ENCODE peak calls at places on chromosomes 11 and 22, in five cellular contexts. One of them, this sample, is unnamed.

GRCh38 chr11:78810489-78811090 is 235.9 kb upstream of the NARS2 start:
- DNase-seq in right atrium auricular region: no peak
- DNase-seq in activated naive CD8-positive, alpha-beta T cell treated with anti-CD3 and anti-CD28 coated beads for 36 hours: no peak
- DNase-seq in iris pigment epithelial cell: no peak
- DNase-seq in neural progenitor cell: peak
- DNase-seq in this sample: no peak

GRCh38 chr11:22728600-22729394 is 62.4 kb downstream of the GAS2 start:
- DNase-seq in right atrium auricular region: no peak
- DNase-seq in iris pigment epithelial cell: no peak
- DNase-seq in activated naive CD8-positive, alpha-beta T cell treated with anti-CD3 and anti-CD28 coated beads for 36 hours: no peak
- DNase-seq in neural progenitor cell: no peak
- DNase-seq in this sample: no peak

GRCh38 chr11:68950268-68950667 is 30.5 kb downstream of the MRGPRD start:
- DNase-seq in activated naive CD8-positive, alpha-beta T cell treated with anti-CD3 and anti-CD28 coated beads for 36 hours: no peak
- DNase-seq in iris pigment epithelial cell: peak
- DNase-seq in right atrium auricular region: no peak
- DNase-seq in neural progenitor cell: peak
- DNase-seq in this sample: no peak

GRCh38 chr11:22703040-22703439 is 36.6 kb downstream of the GAS2 start:
- DNase-seq in neural progenitor cell: peak
- DNase-seq in iris pigment epithelial cell: peak
- DNase-seq in right atrium auricular region: no peak
- DNase-seq in activated naive CD8-positive, alpha-beta T cell treated with anti-CD3 and anti-CD28 coated beads for 36 hours: peak
- DNase-seq in this sample: no peak

GRCh38 chr11:69716891-69717747 is 13.3 kb upstream of the FGF19 start:
- DNase-seq in right atrium auricular region: no peak
- DNase-seq in activated naive CD8-positive, alpha-beta T cell treated with anti-CD3 and anti-CD28 coated beads for 36 hours: no peak
- DNase-seq in iris pigment epithelial cell: no peak
- DNase-seq in neural progenitor cell: no peak
- DNase-seq in this sample: no peak

GRCh38 chr22:20551805-20552449 is 44.5 kb downstream of the MED15 start:
- DNase-seq in activated naive CD8-positive, alpha-beta T cell treated with anti-CD3 and anti-CD28 coated beads for 36 hours: peak
- DNase-seq in neural progenitor cell: no peak
- DNase-seq in right atrium auricular region: no peak
- DNase-seq in iris pigment epithelial cell: no peak
- DNase-seq in this sample: no peak

GRCh38 chr22:44885806-44886360 is 123.9 kb downstream of the PHF21B start:
- DNase-seq in neural progenitor cell: no peak
- DNase-seq in activated naive CD8-positive, alpha-beta T cell treated with anti-CD3 and anti-CD28 coated beads for 36 hours: no peak
- DNase-seq in iris pigment epithelial cell: no peak
- DNase-seq in right atrium auricular region: no peak
- DNase-seq in this sample: no peak

GRCh38 chr22:32334640-32335365 is 22.9 kb upstream of the RFPL3 start:
- DNase-seq in iris pigment epithelial cell: no peak
- DNase-seq in right atrium auricular region: peak
- DNase-seq in activated naive CD8-positive, alpha-beta T cell treated with anti-CD3 and anti-CD28 coated beads for 36 hours: no peak
- DNase-seq in neural progenitor cell: no peak
- DNase-seq in this sample: peak

GRCh38 chr11:6612816-6613136 is 760 bp upstream of the TAF10 start:
- DNase-seq in neural progenitor cell: peak
- DNase-seq in right atrium auricular region: no peak
- DNase-seq in iris pigment epithelial cell: no peak
- DNase-seq in activated naive CD8-positive, alpha-beta T cell treated with anti-CD3 and anti-CD28 coated beads for 36 hours: no peak
- DNase-seq in this sample: no peak

GRCh38 chr11:76120513-76121081 is 85.7 kb downstream of the WNT11 start:
- DNase-seq in iris pigment epithelial cell: peak
- DNase-seq in activated naive CD8-positive, alpha-beta T cell treated with anti-CD3 and anti-CD28 coated beads for 36 hours: no peak
- DNase-seq in right atrium auricular region: no peak
- DNase-seq in neural progenitor cell: peak
- DNase-seq in this sample: no peak

GRCh38 chr11:17733261-17733660 is 1.3 kb upstream of the KCNC1 start:
- DNase-seq in iris pigment epithelial cell: no peak
- DNase-seq in activated naive CD8-positive, alpha-beta T cell treated with anti-CD3 and anti-CD28 coated beads for 36 hours: no peak
- DNase-seq in neural progenitor cell: no peak
- DNase-seq in right atrium auricular region: no peak
- DNase-seq in this sample: no peak

GRCh38 chr22:42653992-42654391 is 4.8 kb upstream of the CYB5R3 start:
- DNase-seq in neural progenitor cell: no peak
- DNase-seq in iris pigment epithelial cell: no peak
- DNase-seq in right atrium auricular region: no peak
- DNase-seq in activated naive CD8-positive, alpha-beta T cell treated with anti-CD3 and anti-CD28 coated beads for 36 hours: no peak
- DNase-seq in this sample: no peak

GRCh38 chr11:4093519-4094347 is 866 bp upstream of the RRM1 start:
- DNase-seq in right atrium auricular region: no peak
- DNase-seq in iris pigment epithelial cell: no peak
- DNase-seq in activated naive CD8-positive, alpha-beta T cell treated with anti-CD3 and anti-CD28 coated beads for 36 hours: no peak
- DNase-seq in neural progenitor cell: no peak
- DNase-seq in this sample: no peak

GRCh38 chr11:109993786-109994185 is 99.4 kb upstream of the ZC3H12C start:
- DNase-seq in iris pigment epithelial cell: no peak
- DNase-seq in neural progenitor cell: no peak
- DNase-seq in right atrium auricular region: no peak
- DNase-seq in activated naive CD8-positive, alpha-beta T cell treated with anti-CD3 and anti-CD28 coated beads for 36 hours: no peak
- DNase-seq in this sample: no peak

GRCh38 chr11:118214210-118214914 is 10.4 kb downstream of the JAML start:
- DNase-seq in neural progenitor cell: no peak
- DNase-seq in activated naive CD8-positive, alpha-beta T cell treated with anti-CD3 and anti-CD28 coated beads for 36 hours: no peak
- DNase-seq in iris pigment epithelial cell: no peak
- DNase-seq in right atrium auricular region: no peak
- DNase-seq in this sample: no peak

This sample was measured in osteocyte.